ENCODE peak calls at places on chromosomes 11 and 22, in seven cellular contexts. I, Y, S, H, L, Q and C are unnamed samples. For H3K4me1, H3K36me3 and H3K9me3, the result is how much of the 10 kb centered on the place peaks cover.

GRCh38 chr11:2346586-2347335 is 30.3 kb upstream of the CD81 start:
- DNase-seq in I (no peak), Y (no peak), S (no peak), H (no peak), L (no peak), Q (no peak), C (no peak)

GRCh38 chr11:113376156-113376555 is 11.4 kb upstream of the ANKK1 start:
- DNase-seq in I (no peak), Y (no peak), S (peak), H (no peak), L (no peak), Q (no peak), C (no peak)

GRCh38 chr11:57761301-57762234 is at the start of gene CTNND1:
- DNase-seq in I (peak), Y (peak), S (peak), H (peak), L (no peak), Q (peak), C (peak)

GRCh38 chr11:114988644-114989043 is 310.3 kb downstream of the NXPE2 start:
- DNase-seq in I (no peak), Y (peak), S (no peak), H (no peak), L (no peak), Q (no peak), C (no peak)

GRCh38 chr11:77418155-77418980 is 55.5 kb downstream of the PAK1 start:
- DNase-seq in I (no peak), Y (no peak), S (no peak), H (no peak), L (no peak), Q (no peak), C (no peak)

GRCh38 chr11:60993611-60994010 is 22.1 kb downstream of the CD6 start:
- DNase-seq in I (no peak), Y (no peak), S (no peak), H (no peak), L (no peak), Q (no peak), C (no peak)

GRCh38 chr22:25095869-25096268 is 103.8 kb upstream of the CRYBB3 start:
- DNase-seq in I (no peak), Y (no peak), S (no peak), H (no peak), L (no peak), Q (no peak), C (no peak)

GRCh38 chr11:2885676-2886081 is at the start of gene CDKN1C:
- DNase-seq in I (peak), Y (peak), S (peak), H (peak), L (peak), Q (peak), C (no peak)

GRCh38 chr11:111792955-111793500 is 26.8 kb upstream of the PPP2R1B start:
- DNase-seq in I (no peak), Y (no peak), S (peak), H (no peak), L (no peak), Q (no peak), C (no peak)

GRCh38 chr22:33896154-33896800 is 24.0 kb downstream of the LARGE1 start:
- DNase-seq in I (no peak), Y (no peak), S (no peak), H (no peak), L (no peak), Q (no peak), C (no peak)

GRCh38 chr11:8060146-8060719 is 20.8 kb upstream of the TUB start:
- DNase-seq in I (no peak), Y (no peak), S (no peak), H (no peak), L (no peak), Q (no peak), C (no peak)
- H3K4me1 ChIP-seq in I (under half), Y (under half), S (under half), H (half or more), L (under half), Q (under half), C (under half)

DNA sequence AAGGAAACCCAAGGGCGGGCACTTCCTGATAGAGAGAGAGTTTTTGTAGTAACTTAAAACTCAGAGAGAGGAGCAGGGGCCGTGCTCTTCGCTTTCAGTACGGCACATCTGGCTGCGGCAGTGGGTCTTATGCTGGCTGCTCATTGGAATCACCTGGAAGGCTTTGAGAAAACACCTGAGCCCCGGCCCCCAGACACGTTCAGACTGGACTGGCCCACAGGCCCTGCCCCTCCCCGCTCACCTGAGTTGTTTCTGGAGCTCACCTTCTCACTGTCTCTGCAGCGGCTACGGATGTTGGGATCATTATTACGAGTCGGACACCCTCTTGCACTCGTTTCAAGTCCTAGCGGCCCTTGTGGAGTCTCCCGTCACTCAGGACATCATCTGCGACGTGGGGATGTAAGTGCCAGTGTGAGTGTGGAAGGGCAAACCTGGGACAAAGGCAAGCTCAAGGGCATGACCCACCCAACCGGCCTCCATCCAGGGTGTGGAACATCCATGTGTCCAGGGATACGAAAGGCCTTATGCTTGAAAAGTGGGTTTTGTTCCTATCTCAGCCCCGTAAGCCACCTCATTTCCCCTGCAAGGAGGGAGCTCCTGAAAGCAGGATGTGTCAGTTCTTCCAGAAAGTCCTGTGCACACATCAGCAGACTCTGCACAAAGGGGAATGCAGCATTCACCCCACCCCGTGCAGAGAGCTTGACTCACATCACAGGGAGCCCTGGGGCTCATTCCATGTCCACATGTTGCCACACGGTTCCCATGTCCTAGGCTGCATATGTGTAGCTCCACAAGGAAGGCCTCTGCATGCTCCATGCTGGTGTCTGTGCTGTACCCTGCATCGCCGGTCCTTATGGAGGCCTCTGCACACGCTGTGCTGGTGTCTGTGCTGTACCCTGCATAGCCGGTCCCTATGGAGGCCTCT is 5.4 kb downstream of the NADSYN1 start:
- DNase-seq in I (peak), Y (no peak), S (no peak), H (no peak), L (no peak), Q (no peak), C (no peak)
- H3K36me3 ChIP-seq in I (under half), Y (half or more), S (under half), H (half or more), L (half or more), Q (under half), C (half or more)

GRCh38 chr11:134625631-134626030 is 213.6 kb upstream of the B3GAT1 start:
- DNase-seq in I (no peak), Y (no peak), S (no peak), H (no peak), L (no peak), Q (no peak), C (no peak)

GRCh38 chr11:134625151-134625550 is 213.1 kb upstream of the B3GAT1 start:
- DNase-seq in I (no peak), Y (no peak), S (no peak), H (no peak), L (no peak), Q (no peak), C (no peak)

GRCh38 chr11:134630896-134631295 is 218.9 kb upstream of the B3GAT1 start:
- DNase-seq in I (no peak), Y (peak), S (no peak), H (no peak), L (no peak), Q (no peak), C (no peak)

GRCh38 chr11:134626032-134626431 is 214.0 kb upstream of the B3GAT1 start:
- DNase-seq in I (no peak), Y (no peak), S (no peak), H (no peak), L (no peak), Q (no peak), C (no peak)

DNA sequence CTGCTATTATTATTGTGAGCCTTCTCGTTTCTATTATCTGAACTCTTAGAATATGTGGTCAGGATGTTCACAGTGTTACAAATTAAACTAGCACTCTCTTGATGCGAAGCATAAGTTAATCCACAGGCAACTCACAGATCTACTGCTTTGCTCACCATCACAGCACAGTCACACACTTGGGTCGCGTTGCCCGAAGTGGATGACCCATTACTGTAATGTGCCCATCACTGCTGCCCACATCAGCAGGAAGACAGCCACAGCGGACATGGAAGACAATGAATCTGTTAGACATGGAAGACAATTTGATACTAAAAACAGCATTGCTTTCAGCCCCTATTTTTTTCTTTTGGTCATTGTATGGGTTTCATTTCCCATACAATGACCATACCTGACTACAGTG is 216.4 kb upstream of the B3GAT1 start:
- DNase-seq in I (no peak), Y (no peak), S (no peak), H (no peak), L (no peak), Q (no peak), C (no peak)
- H3K9me3 ChIP-seq in I (under half), Y (under half), S (under half), H (under half), L (under half), Q (under half), C (under half)

GRCh38 chr22:31378123-31378522 is 21.3 kb upstream of the DRG1 start:
- DNase-seq in I (no peak), Y (no peak), S (peak), H (no peak), L (no peak), Q (no peak), C (no peak)

GRCh38 chr22:31377609-31378008 is 21.8 kb upstream of the DRG1 start:
- DNase-seq in I (no peak), Y (no peak), S (peak), H (no peak), L (no peak), Q (no peak), C (no peak)
- H3K4me1 ChIP-seq in I (under half), Y (under half), S (under half), H (under half), L (under half), Q (under half), C (under half)

GRCh38 chr22:19346677-19347265 is 55.3 kb upstream of the CLTCL1 start:
- DNase-seq in I (no peak), Y (no peak), S (no peak), H (no peak), L (no peak), Q (no peak), C (no peak)

GRCh38 chr22:19341500-19341899 is 50.0 kb upstream of the CLTCL1 start:
- DNase-seq in I (no peak), Y (no peak), S (no peak), H (no peak), L (no peak), Q (no peak), C (no peak)

GRCh38 chr22:19344420-19344819 is 52.9 kb upstream of the CLTCL1 start:
- DNase-seq in I (no peak), Y (no peak), S (no peak), H (no peak), L (no peak), Q (no peak), C (no peak)

DNA sequence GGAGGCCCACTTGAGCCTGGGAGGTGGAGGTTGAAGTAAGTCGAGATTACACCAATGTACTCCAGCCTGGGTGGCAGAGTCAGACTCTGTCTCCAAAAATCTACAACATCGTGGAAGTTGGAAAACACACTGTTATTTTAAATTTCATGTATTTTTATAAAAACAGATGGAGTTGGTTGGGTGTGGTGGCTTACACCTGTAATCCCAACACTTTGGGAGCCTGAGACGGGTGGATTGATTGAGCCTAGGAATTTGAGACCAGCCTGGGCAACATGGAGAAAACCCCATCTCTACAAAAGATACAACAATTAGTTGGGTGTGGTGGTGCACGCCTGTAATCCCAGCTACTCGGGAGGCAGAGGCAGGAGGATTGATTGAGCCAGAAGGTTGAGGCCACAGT is 52.0 kb upstream of the CLTCL1 start:
- DNase-seq in I (no peak), Y (no peak), S (no peak), H (no peak), L (no peak), Q (no peak), C (no peak)
- H3K36me3 ChIP-seq in I (under half), Y (half or more), S (under half), H (half or more), L (under half), Q (under half), C (half or more)

GRCh38 chr11:106224172-106224571 is 146.7 kb downstream of the AASDHPPT start:
- DNase-seq in I (no peak), Y (no peak), S (no peak), H (no peak), L (no peak), Q (no peak), C (no peak)
- H3K9me3 ChIP-seq in I (under half), Y (under half), S (under half), H (under half), L (under half), Q (under half), C (under half)

DNA sequence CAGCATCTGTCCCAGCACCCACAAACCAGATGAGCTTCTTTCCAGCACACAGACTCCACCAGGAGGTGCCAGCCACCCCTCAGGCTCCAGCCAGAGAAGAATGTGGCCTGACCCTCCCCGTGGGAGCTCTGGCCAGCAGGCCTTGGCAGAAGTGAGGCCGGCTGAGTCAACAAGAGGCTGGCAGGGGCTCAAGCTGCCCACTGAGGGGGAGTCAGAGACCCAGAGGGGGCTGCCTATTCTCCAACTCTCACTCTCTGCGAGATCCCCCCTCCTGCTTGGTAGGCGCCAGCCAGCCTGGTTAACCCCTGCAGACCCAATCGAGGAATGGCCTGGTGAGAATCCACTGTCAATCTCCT is 10.6 kb upstream of the CDC42EP1 start:
- DNase-seq in I (peak), Y (peak), S (peak), H (no peak), L (no peak), Q (peak), C (no peak)
- H3K4me1 ChIP-seq in I (under half), Y (under half), S (under half), H (half or more), L (under half), Q (half or more), C (under half)

GRCh38 chr11:68774188-68774585 is 22.9 kb upstream of the TESMIN start:
- DNase-seq in I (no peak), Y (no peak), S (no peak), H (no peak), L (no peak), Q (no peak), C (no peak)

GRCh38 chr11:68772936-68773335 is 21.6 kb upstream of the TESMIN start:
- DNase-seq in I (no peak), Y (no peak), S (no peak), H (no peak), L (no peak), Q (no peak), C (no peak)

GRCh38 chr11:68775951-68776388 is 24.6 kb upstream of the TESMIN start:
- DNase-seq in I (no peak), Y (no peak), S (no peak), H (no peak), L (no peak), Q (no peak), C (no peak)

GRCh38 chr11:68770781-68771180 is 19.5 kb upstream of the TESMIN start:
- DNase-seq in I (no peak), Y (no peak), S (no peak), H (no peak), L (no peak), Q (no peak), C (no peak)

DNA sequence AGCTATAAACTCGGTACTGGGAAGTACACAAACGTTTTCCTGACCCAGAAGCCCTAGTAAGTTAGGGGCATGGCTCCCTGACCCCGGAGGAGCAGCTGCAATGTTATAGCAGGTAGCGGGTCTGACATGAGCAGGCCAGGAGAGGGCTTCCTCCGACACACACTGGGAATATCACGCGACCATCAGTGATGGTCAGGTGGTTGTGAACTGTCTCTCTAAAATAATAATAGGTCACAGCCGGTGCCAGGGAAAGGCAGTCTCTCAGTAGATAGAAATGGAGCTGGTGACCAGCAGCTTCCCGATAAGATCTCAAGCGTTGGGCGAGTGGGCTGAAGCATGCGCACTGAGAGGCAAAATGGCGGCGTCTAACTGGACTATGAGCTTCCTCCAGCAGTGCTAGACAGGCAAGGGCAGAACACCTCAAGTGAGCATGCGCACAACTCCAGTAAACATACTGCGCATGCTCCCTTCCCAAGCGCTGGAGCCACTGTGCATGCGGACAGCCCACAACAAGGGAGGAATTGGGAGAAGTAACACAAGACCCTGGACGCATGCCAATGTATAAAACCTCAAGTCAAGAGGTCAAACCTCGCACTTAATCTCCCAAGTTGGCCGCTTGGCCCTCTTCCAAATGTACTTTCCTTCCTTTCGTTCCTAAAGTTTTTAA is 22.3 kb upstream of the TESMIN start:
- DNase-seq in I (no peak), Y (no peak), S (no peak), H (no peak), L (no peak), Q (no peak), C (no peak)
- H3K36me3 ChIP-seq in I (under half), Y (under half), S (under half), H (half or more), L (half or more), Q (under half), C (half or more)

GRCh38 chr11:12772324-12772723 is 98.1 kb downstream of the TEAD1 start:
- DNase-seq in I (no peak), Y (no peak), S (no peak), H (no peak), L (no peak), Q (no peak), C (peak)

GRCh38 chr11:12771875-12772274 is 97.7 kb downstream of the TEAD1 start:
- DNase-seq in I (no peak), Y (no peak), S (no peak), H (no peak), L (no peak), Q (no peak), C (no peak)

GRCh38 chr11:12769834-12770345 is 95.7 kb downstream of the TEAD1 start:
- DNase-seq in I (no peak), Y (no peak), S (peak), H (no peak), L (no peak), Q (no peak), C (no peak)

GRCh38 chr11:12770435-12770834 is 96.2 kb downstream of the TEAD1 start:
- DNase-seq in I (no peak), Y (no peak), S (no peak), H (no peak), L (no peak), Q (no peak), C (no peak)

GRCh38 chr11:12770966-12771597 is 96.9 kb downstream of the TEAD1 start:
- DNase-seq in I (no peak), Y (no peak), S (no peak), H (no peak), L (no peak), Q (no peak), C (no peak)
- H3K9me3 ChIP-seq in I (under half), Y (under half), S (under half), H (under half), L (under half), Q (under half), C (under half)